ENCODE peak calls at places on chromosomes 1 and 21, in ten cellular contexts. T, E, S, A, W, R, M, C, B and X are unnamed samples.

GRCh38 chr1:202281316-202282016 is 60.3 kb downstream of the UBE2T start:
- DNase-seq in A (peak; percentile 39), E (no peak), T (no peak), S (no peak), B (no peak), W (no peak), M (no peak), C (peak; percentile 15), R (no peak), X (peak; percentile 70)

GRCh38 chr1:236066828-236067386 is 2.0 kb upstream of the NID1 start:
- DNase-seq in M (peak; percentile 79), S (peak; percentile 38), R (peak; percentile 64), A (no peak), C (peak; percentile 25), B (no peak), E (peak; percentile 69), T (peak; percentile 43), W (no peak), X (no peak)

GRCh38 chr1:15089244-15089992 is 64.1 kb upstream of the TMEM51 start:
- DNase-seq in T (peak; percentile 40), C (no peak), R (no peak), E (no peak), S (no peak), A (no peak), W (no peak), M (no peak), B (peak; percentile 34), X (no peak)

GRCh38 chr1:10901894-10902805 is 105.7 kb upstream of the CASZ1 start:
- DNase-seq in E (no peak), T (no peak), W (no peak), M (peak; percentile 59), B (peak; percentile 57), S (no peak), A (no peak), C (no peak), R (no peak), X (no peak)

GRCh38 chr1:58391056-58391455 is 155.5 kb downstream of the OMA1 start:
- DNase-seq in E (no peak), R (no peak), W (no peak), T (no peak), S (peak; percentile 17), M (no peak), B (no peak), A (no peak), C (no peak), X (no peak)

GRCh38 chr1:237677979-237678378 is 212.7 kb downstream of the ZP4 start:
- DNase-seq in C (no peak), S (no peak), T (no peak), W (peak; percentile 31), B (no peak), M (no peak), E (no peak), R (no peak), A (peak; percentile 67), X (no peak)

GRCh38 chr1:58717979-58718378 is 18.1 kb upstream of the MYSM1 start:
- DNase-seq in M (no peak), W (no peak), C (no peak), S (no peak), T (no peak), B (no peak), E (no peak), A (no peak), R (peak; percentile 30), X (no peak)

GRCh38 chr1:150765229-150765976 is at the start of gene CTSS:
- DNase-seq in A (peak; percentile 69), E (no peak), B (no peak), M (no peak), T (no peak), W (no peak), R (peak; percentile 40), C (no peak), S (no peak), X (no peak)

GRCh38 chr1:224587051-224587450 is 29.1 kb upstream of the CNIH3 start:
- DNase-seq in T (no peak), E (no peak), R (no peak), M (no peak), S (no peak), B (no peak), C (no peak), W (no peak), A (no peak), X (no peak)

GRCh38 chr1:100482748-100483147 is 55.2 kb upstream of the GPR88 start:
- DNase-seq in R (no peak), A (no peak), C (no peak), B (no peak), M (no peak), T (no peak), W (no peak), S (no peak), E (no peak), X (no peak)
- H3K27me3 ChIP-seq in R (no peaks in the 10 kb centered on the region), A (no peaks in the 10 kb centered on the region), C (no peaks in the 10 kb centered on the region), B (no peaks in the 10 kb centered on the region), M (no peaks in the 10 kb centered on the region), T (no peaks in the 10 kb centered on the region), W (no peaks in the 10 kb centered on the region), S (no peaks in the 10 kb centered on the region), E (no peaks in the 10 kb centered on the region), X (no peaks in the 10 kb centered on the region)

DNA sequence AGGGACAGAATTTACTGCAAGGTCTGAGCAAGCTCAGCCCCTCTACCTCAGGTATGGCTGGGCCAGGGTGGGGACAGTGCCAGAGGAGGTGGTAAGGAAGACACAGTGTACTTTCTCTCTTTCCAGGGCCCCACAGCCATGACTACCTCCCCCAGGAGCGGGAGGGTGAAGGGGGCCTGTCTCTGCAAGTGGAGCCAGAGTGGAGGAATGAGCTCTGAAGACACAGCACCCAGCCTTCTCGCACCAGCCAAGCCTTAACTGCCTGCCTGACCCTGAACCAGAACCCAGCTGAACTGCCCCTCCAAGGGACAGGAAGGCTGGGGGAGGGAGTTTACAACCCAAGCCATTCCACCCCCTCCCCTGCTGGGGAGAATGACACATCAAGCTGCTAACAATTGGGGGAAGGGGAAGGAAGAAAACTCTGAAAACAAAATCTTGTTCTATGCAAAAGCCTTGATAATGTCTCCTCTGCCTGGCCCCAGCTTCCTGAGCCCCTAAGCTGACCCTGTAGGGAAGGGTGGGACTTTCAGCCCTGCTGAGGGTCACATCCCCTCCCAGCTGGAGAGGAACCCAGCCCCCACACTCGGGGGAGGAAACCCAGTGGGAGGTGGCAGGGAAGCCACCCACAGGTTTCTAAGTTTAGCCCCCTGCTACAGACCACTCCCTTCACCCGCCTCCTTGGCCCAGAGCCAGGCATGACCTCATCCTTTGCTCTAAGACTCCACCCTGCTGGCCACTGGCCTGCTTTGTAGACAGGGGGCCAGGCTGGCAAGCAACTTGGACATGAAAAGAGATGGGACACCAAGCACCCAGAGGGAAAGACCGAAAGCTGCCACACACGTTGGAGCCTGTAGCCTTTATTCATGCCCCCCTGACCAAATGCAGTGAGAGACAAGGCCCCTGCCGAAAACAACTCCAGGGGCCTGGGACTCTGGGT is 6.4 kb downstream of the RHOC start:
- DNase-seq in B (peak; percentile 100), A (peak; percentile 94), S (peak; percentile 99), E (peak; percentile 100), R (peak; percentile 45), T (peak; percentile 93), C (peak; percentile 82), M (peak; percentile 93), W (peak; percentile 78), X (peak; percentile 95)
- H3K4me3 ChIP-seq in B (no peak overlapping the region), A (peak overlapping the region; percentile 57), S (no peak overlapping the region), E (no peak overlapping the region), R (no peak overlapping the region), T (peak overlapping the region; percentile 2), C (peak overlapping the region; percentile 26), M (no peak overlapping the region), W (no peak overlapping the region), X (no peak overlapping the region)

GRCh38 chr21:42412636-42412933 is 8.9 kb downstream of the UBASH3A start:
- DNase-seq in T (no peak), R (no peak), E (no peak), S (no peak), C (no peak), B (no peak), M (no peak), W (no peak), A (no peak), X (no peak)

GRCh38 chr21:42411197-42411869 is 7.6 kb downstream of the UBASH3A start:
- DNase-seq in T (no peak), S (no peak), A (no peak), B (no peak), C (peak; percentile 56), W (no peak), E (no peak), M (peak; percentile 16), R (no peak), X (no peak)

GRCh38 chr21:42413500-42413899 is 9.8 kb downstream of the UBASH3A start:
- DNase-seq in C (no peak), A (no peak), E (no peak), W (no peak), M (peak; percentile 27), S (no peak), B (no peak), R (no peak), T (no peak), X (no peak)

GRCh38 chr21:42413093-42413492 is 9.4 kb downstream of the UBASH3A start:
- DNase-seq in E (no peak), T (no peak), R (no peak), W (no peak), M (peak; percentile 42), C (no peak), B (no peak), S (no peak), A (no peak), X (no peak)

GRCh38 chr21:42411891-42412635 is 8.4 kb downstream of the UBASH3A start:
- DNase-seq in R (no peak), E (no peak), A (no peak), S (no peak), M (peak; percentile 60), T (no peak), W (peak; percentile 63), B (no peak), C (no peak), X (no peak)
- H3K36me3 ChIP-seq in R (peaks cover 78% of the 10 kb centered on the region), E (no peaks in the 10 kb centered on the region), A (no peaks in the 10 kb centered on the region), S (no peaks in the 10 kb centered on the region), M (no peaks in the 10 kb centered on the region), T (no peaks in the 10 kb centered on the region), W (no peaks in the 10 kb centered on the region), B (no peaks in the 10 kb centered on the region), C (no peaks in the 10 kb centered on the region), X (no peaks in the 10 kb centered on the region)

GRCh38 chr1:22711591-22712501 is 1.2 kb downstream of the EPHB2 start:
- DNase-seq in M (no peak), R (no peak), C (peak; percentile 41), W (no peak), T (no peak), E (no peak), A (peak; percentile 24), B (no peak), S (no peak), X (peak; percentile 30)
- H3K27me3 ChIP-seq in M (peaks cover 19% of the 10 kb centered on the region), R (peaks cover 21% of the 10 kb centered on the region), C (peaks cover 29% of the 10 kb centered on the region), W (peaks cover 4% of the 10 kb centered on the region), T (peaks cover 64% of the 10 kb centered on the region), E (peaks cover 3% of the 10 kb centered on the region), A (peaks cover 32% of the 10 kb centered on the region), B (no peaks in the 10 kb centered on the region), S (peaks cover 50% of the 10 kb centered on the region), X (no peaks in the 10 kb centered on the region)